ENCODE peak calls at places on chromosomes 11 and 22, in four cellular contexts. K is SK-N-SH, U is K562, L is HepG2. D is an unnamed sample.

GRCh38 chr11:26028294-26028954 is 303.5 kb upstream of the ANO3 start:
- DNase-seq in K (no peak), U (no peak), L (peak; percentile 15), D (no peak)

GRCh38 chr11:27711725-27712124 is 11.5 kb upstream of the BDNF start:
- DNase-seq in K (no peak), U (no peak), L (no peak), D (no peak)

GRCh38 chr11:34755671-34756070 is 134.8 kb downstream of the EHF start:
- DNase-seq in K (no peak), U (no peak), L (no peak), D (no peak)

GRCh38 chr11:129866328-129866727 is 29.1 kb downstream of the NFRKB start:
- DNase-seq in K (no peak), U (peak; percentile 48), L (no peak), D (no peak)

GRCh38 chr22:21038405-21038804 is 6.0 kb upstream of the SLC7A4 start:
- DNase-seq in K (no peak), U (no peak), L (no peak), D (no peak)

GRCh38 chr11:130071211-130071712 is 1.6 kb downstream of the APLP2 start:
- DNase-seq in K (no peak), U (peak; percentile 47), L (peak; percentile 13), D (no peak)

GRCh38 chr11:87258171-87258833 is 220.6 kb downstream of the TMEM135 start:
- DNase-seq in K (no peak), U (no peak), L (no peak), D (no peak)

GRCh38 chr11:117232911-117233409 is 489 bp downstream of the RNF214 start:
- DNase-seq in K (peak; percentile 83), U (peak; percentile 29), L (no peak), D (peak; percentile 48)

GRCh38 chr22:20239951-20240773 is 28.0 kb downstream of the RTN4R start:
- DNase-seq in K (peak; percentile 63), U (peak; percentile 47), L (no peak), D (no peak)

GRCh38 chr22:46241397-46242007 is 8.6 kb downstream of the CDPF1 start:
- DNase-seq in K (peak; percentile 85), U (peak; percentile 52), L (no peak), D (no peak)

GRCh38 chr11:4375431-4376113 is 7.4 kb upstream of the OR52B4 start:
- DNase-seq in K (no peak), U (no peak), L (no peak), D (no peak)

GRCh38 chr11:95170294-95170693 is 60.7 kb downstream of the SESN3 start:
- DNase-seq in K (no peak), U (no peak), L (no peak), D (no peak)

GRCh38 chr11:20443596-20443995 is 56.1 kb downstream of the PRMT3 start:
- DNase-seq in K (peak; percentile 17), U (peak; percentile 43), L (peak; percentile 5), D (peak; percentile 12)

GRCh38 chr11:94583213-94583884 is 16.2 kb downstream of the PIWIL4 start:
- DNase-seq in K (no peak), U (no peak), L (no peak), D (no peak)

GRCh38 chr11:132658004-132658403 is 874.3 kb downstream of the OPCML start:
- DNase-seq in K (no peak), U (no peak), L (no peak), D (no peak)

GRCh38 chr22:19524170-19525115 is at the start of gene CLDN5:
- DNase-seq in K (peak; percentile 89), U (no peak), L (no peak), D (peak; percentile 6)

GRCh38 chr11:129324533-129325175 is 51.0 kb upstream of the BARX2 start:
- DNase-seq in K (no peak), U (no peak), L (peak; percentile 93), D (no peak)

GRCh38 chr11:134566311-134566710 is 154.3 kb upstream of the B3GAT1 start:
- DNase-seq in K (no peak), U (no peak), L (no peak), D (no peak)

GRCh38 chr11:74282863-74283484 is 28.5 kb downstream of the P4HA3 start:
- DNase-seq in K (no peak), U (peak; percentile 9), L (no peak), D (no peak)

GRCh38 chr11:98545544-98546175 is 475.1 kb upstream of the CNTN5 start:
- DNase-seq in K (no peak), U (no peak), L (no peak), D (no peak)

GRCh38 chr22:27668828-27669797 is 132.4 kb downstream of the MN1 start:
- DNase-seq in K (no peak), U (peak; percentile 88), L (peak; percentile 91), D (no peak)

GRCh38 chr11:118010738-118011461 is 24.7 kb downstream of the IL10RA start:
- DNase-seq in K (no peak), U (peak; percentile 55), L (no peak), D (no peak)

GRCh38 chr11:91163619-91164451 is 941.0 kb upstream of the CHORDC1 start:
- DNase-seq in K (peak; percentile 28), U (no peak), L (peak; percentile 2), D (no peak)

GRCh38 chr22:42719656-42720262 is 911 bp downstream of the A4GALT start:
- DNase-seq in K (no peak), U (no peak), L (no peak), D (no peak)

DNA sequence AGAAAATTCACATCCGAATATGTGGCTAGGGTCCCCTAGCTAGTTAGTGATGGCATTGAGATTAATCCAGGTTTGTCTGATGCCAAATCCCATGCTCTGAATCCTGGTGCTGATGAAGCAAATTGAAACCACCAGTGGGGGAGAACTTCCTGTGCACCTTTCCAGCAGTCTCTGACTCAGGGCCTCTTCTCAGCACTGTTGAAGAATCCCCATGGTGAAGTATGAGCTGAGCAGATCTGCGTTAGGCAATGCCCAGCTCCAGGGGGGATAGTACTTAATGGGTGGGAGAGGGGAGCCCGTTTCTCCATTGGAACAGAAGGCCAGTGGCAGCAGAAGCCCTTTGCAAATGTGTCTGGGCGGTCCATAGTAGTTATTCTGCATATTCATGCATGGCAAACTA is 4.5 kb downstream of the POU2F3 start:
- DNase-seq in K (no peak), U (no peak), L (no peak), D (no peak)
- TF ChIP-seq FOXM1 in K (no peak), U (no peak), L (no peak), D (no peak)

DNA sequence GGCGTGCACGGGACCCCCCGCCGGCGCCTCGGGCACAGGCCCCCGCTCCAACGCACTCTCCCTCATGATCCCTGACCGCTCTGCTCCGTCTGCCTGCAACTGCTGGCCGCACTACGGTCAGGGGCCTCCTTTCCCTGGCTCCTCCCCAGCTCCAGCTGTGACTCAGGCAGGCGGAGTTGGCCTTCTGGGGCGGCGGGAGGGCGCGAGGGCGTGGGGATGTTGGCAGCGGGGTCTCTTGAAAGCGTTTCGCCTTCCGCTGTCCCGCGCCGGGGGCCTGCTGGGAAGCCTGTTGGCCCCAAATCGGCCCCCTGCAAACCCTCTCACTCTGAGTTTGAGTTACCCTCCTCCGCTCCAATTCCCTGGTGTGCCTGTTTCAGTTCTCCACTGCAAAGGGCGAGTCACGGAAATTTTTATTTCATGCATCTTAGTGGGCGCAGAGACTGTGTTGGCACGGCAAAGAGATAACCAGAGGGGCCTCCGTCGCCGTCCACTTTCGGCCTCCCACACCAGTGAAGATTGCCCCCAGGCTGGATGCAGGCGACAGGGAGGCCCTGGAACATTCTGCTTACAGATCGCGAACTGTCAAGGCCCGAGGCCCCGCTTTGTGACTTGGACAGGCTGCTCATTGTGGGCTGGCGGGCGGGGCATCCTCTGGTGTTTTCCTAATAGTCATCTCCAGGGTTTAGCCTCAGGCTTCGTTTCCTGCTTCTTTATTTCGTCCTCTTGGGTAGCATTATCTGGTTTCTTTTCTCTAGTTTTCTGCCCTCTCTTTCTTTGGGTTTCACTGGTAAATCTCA is at the start of gene CAVIN3:
- DNase-seq in K (peak; percentile 17), U (peak; percentile 7), L (no peak), D (no peak)
- TF ChIP-seq FOXM1 in K (no peak), U (no peak), L (no peak), D (no peak)

GRCh38 chr22:17847360-17848078 is 73.2 kb upstream of the BID start:
- DNase-seq in K (peak; percentile 44), U (peak; percentile 69), L (no peak), D (no peak)

GRCh38 chr22:17858033-17858432 is 83.8 kb upstream of the BID start:
- DNase-seq in K (no peak), U (no peak), L (no peak), D (no peak)

GRCh38 chr22:17855891-17856290 is 81.6 kb upstream of the BID start:
- DNase-seq in K (peak; percentile 58), U (no peak), L (no peak), D (no peak)

GRCh38 chr22:17851754-17852153 is 77.5 kb upstream of the BID start:
- DNase-seq in K (no peak), U (no peak), L (no peak), D (no peak)

DNA sequence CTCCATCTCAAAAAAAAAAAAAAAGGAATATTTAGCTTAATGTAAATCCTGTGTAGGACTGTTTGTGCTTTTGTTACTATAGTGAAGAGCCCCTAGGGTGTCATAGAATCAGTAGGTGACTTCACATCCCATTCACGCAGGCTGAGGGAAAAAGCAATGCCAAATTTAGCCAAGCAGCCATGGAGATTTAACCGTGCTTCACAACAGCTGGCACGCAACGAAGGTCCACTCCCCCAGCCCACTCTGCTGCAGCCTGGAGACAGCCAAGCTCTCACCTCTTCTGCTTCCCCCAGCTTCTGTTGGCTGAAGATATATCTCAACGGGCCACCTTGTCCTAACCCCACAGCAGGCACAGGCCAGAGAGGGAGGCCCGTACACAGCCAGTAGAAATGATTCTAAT is 78.8 kb upstream of the BID start:
- DNase-seq in K (no peak), U (peak; percentile 51), L (no peak), D (no peak)
- TF ChIP-seq FOXM1 in K (no peak), U (no peak), L (no peak), D (no peak)

DNA sequence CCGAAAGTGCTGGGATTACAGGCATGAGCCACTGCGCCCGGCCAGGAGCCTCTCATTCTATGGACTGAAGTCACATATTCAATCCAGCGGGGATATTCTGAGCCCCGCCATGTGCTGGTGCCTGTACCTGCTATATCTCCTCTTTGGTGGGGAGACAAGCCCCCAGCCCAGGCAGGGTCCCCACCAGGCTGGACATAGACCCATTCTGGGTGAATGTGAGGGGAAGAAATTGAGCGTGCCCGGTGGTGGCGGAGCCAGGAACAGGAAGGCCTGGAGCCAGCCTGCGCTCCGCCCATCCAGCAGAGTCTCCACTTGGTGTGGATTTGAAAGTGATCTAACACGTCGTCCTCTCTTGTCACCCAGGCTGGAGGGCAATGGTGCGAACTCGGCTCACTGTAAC is 38.0 kb upstream of the CSNK1E start:
- DNase-seq in K (no peak), U (no peak), L (no peak), D (no peak)
- TF ChIP-seq FOXM1 in K (no peak), U (no peak), L (no peak), D (no peak)

DNA sequence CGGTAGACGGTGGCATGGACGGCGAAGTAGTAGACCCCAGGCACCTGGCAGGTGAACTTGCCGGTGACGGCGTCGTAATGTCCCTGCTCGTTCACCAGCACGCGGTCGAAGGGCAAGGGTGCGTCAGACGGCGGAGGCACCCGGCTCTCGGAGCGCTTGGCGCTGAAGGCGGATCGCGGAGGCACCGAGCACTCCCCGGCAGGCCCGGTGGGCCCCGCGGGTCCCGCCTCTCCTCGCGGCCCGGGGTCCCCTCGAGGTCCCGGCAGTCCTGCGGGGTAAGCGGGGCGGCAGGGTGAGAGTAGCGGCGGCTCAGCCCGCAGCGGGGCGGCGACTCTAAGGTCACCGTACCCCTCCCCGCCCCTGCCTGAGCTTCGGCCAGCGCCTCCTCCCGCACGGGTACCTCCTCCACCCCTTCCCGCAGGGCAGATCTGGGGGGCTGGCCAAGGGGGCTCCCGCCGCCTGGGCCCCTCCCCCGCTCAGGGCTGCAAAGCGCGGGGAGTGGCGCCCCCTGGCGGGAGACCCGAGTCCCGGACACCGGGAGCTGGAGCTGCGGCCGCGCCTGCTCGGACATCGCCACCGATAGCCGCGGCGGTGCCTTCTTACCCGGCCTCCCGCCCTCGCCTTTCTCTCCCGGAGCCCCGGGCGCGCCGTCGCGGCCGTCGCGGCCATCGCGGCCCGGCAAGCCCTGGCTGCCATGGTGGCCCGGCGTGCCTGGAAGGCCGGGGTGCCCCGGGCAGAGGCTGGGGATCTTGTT is 925 bp downstream of the C1QTNF5 start:
- DNase-seq in K (peak; percentile 95), U (peak; percentile 85), L (peak; percentile 28), D (peak; percentile 54)
- TF ChIP-seq FOXM1 in K (no peak), U (no peak), L (no peak), D (no peak)

D was measured in HEK293T.